ENCODE peak calls at places on chromosome 5, in nine cellular contexts. X, P, T, C, U, G, I, W and E are unnamed samples. For H3K36me3 and H3K27me3, the result is how much of the 10 kb centered on the place peaks cover.

GRCh38 chr5:92222449-92222848 is 839.3 kb upstream of the ARRDC3 start:
- DNase-seq in X (no peak), P (no peak), T (no peak), C (no peak), U (no peak), G (no peak), I (no peak), W (no peak), E (no peak)

GRCh38 chr5:11815916-11816315 is 88.3 kb downstream of the CTNND2 start:
- DNase-seq in X (no peak), P (no peak), T (no peak), C (no peak), U (no peak), G (no peak), I (no peak), W (no peak), E (no peak)

GRCh38 chr5:126359884-126360283 is 63.3 kb upstream of the GRAMD2B start:
- DNase-seq in X (no peak), P (no peak), T (no peak), C (no peak), U (no peak), G (no peak), I (no peak), W (no peak), E (no peak)

GRCh38 chr5:176446884-176447537 is 1.2 kb upstream of the FAF2 start:
- DNase-seq in X (no peak), P (no peak), T (no peak), C (no peak), U (no peak), G (no peak), I (no peak), W (no peak), E (peak)

GRCh38 chr5:91245871-91246270 is 137.2 kb downstream of the ARRDC3 start:
- DNase-seq in X (no peak), P (no peak), T (no peak), C (no peak), U (no peak), G (no peak), I (no peak), W (no peak), E (no peak)

GRCh38 chr5:26757941-26758340 is 280.4 kb downstream of the CDH9 start:
- DNase-seq in X (no peak), P (no peak), T (no peak), C (no peak), U (no peak), G (no peak), I (no peak), W (no peak), E (no peak)

GRCh38 chr5:165457854-165458481 is 1952.5 kb downstream of the MAT2B start:
- DNase-seq in X (peak), P (peak), T (no peak), C (no peak), U (no peak), G (no peak), I (no peak), W (no peak), E (peak)

GRCh38 chr5:143338658-143339366 is 64.7 kb downstream of the NR3C1 start:
- DNase-seq in X (no peak), P (peak), T (no peak), C (no peak), U (no peak), G (no peak), I (no peak), W (no peak), E (no peak)

GRCh38 chr5:93512799-93513198 is 68.2 kb downstream of the NR2F1-AS1 start:
- DNase-seq in X (no peak), P (peak), T (no peak), C (no peak), U (no peak), G (no peak), I (no peak), W (no peak), E (no peak)

GRCh38 chr5:113283558-113283957 is 151.2 kb downstream of the TSSK1B start:
- DNase-seq in X (no peak), P (no peak), T (no peak), C (no peak), U (no peak), G (no peak), I (no peak), W (no peak), E (no peak)

GRCh38 chr5:147578228-147579024 is 68.6 kb upstream of the DPYSL3 start:
- DNase-seq in X (peak), P (peak), T (no peak), C (no peak), U (no peak), G (no peak), I (no peak), W (peak), E (no peak)

GRCh38 chr5:34686762-34687268 is 30.7 kb downstream of the RAI14 start:
- DNase-seq in X (peak), P (peak), T (peak), C (no peak), U (peak), G (peak), I (peak), W (peak), E (no peak)

GRCh38 chr5:71384706-71385105 is 70.7 kb upstream of the BDP1 start:
- DNase-seq in X (no peak), P (no peak), T (no peak), C (no peak), U (no peak), G (no peak), I (no peak), W (no peak), E (no peak)

GRCh38 chr5:124661317-124662141 is 84.9 kb downstream of the ZNF608 start:
- DNase-seq in X (peak), P (peak), T (peak), C (no peak), U (peak), G (no peak), I (no peak), W (peak), E (no peak)

GRCh38 chr5:147482426-147483196 is 27.3 kb downstream of the DPYSL3 start:
- DNase-seq in X (no peak), P (peak), T (no peak), C (no peak), U (no peak), G (no peak), I (no peak), W (no peak), E (no peak)

GRCh38 chr5:96144289-96144688 is 182.6 kb upstream of the ELL2 start:
- DNase-seq in X (peak), P (no peak), T (peak), C (no peak), U (no peak), G (no peak), I (no peak), W (no peak), E (peak)

GRCh38 chr5:139271201-139272027 is 22.1 kb upstream of the MATR3 start:
- DNase-seq in X (peak), P (peak), T (no peak), C (no peak), U (no peak), G (no peak), I (no peak), W (peak), E (no peak)

GRCh38 chr5:73067213-73067612 is 53.2 kb upstream of the TMEM171 start:
- DNase-seq in X (no peak), P (peak), T (no peak), C (no peak), U (no peak), G (no peak), I (no peak), W (no peak), E (no peak)

GRCh38 chr5:133878236-133878555 is 90.2 kb downstream of the C5orf15 start:
- DNase-seq in X (no peak), P (no peak), T (no peak), C (no peak), U (no peak), G (no peak), I (no peak), W (no peak), E (no peak)

GRCh38 chr5:95808013-95808685 is 14.4 kb downstream of the GLRX start:
- DNase-seq in X (no peak), P (no peak), T (no peak), C (no peak), U (peak), G (no peak), I (no peak), W (no peak), E (no peak)

GRCh38 chr5:166980666-166981065 is 1310.8 kb upstream of the WWC1 start:
- DNase-seq in X (no peak), P (no peak), T (no peak), C (no peak), U (no peak), G (no peak), I (no peak), W (no peak), E (no peak)

GRCh38 chr5:72125931-72126620 is 18.8 kb downstream of the MAP1B start:
- DNase-seq in X (no peak), P (no peak), T (no peak), C (no peak), U (no peak), G (no peak), I (no peak), W (no peak), E (peak)

DNA sequence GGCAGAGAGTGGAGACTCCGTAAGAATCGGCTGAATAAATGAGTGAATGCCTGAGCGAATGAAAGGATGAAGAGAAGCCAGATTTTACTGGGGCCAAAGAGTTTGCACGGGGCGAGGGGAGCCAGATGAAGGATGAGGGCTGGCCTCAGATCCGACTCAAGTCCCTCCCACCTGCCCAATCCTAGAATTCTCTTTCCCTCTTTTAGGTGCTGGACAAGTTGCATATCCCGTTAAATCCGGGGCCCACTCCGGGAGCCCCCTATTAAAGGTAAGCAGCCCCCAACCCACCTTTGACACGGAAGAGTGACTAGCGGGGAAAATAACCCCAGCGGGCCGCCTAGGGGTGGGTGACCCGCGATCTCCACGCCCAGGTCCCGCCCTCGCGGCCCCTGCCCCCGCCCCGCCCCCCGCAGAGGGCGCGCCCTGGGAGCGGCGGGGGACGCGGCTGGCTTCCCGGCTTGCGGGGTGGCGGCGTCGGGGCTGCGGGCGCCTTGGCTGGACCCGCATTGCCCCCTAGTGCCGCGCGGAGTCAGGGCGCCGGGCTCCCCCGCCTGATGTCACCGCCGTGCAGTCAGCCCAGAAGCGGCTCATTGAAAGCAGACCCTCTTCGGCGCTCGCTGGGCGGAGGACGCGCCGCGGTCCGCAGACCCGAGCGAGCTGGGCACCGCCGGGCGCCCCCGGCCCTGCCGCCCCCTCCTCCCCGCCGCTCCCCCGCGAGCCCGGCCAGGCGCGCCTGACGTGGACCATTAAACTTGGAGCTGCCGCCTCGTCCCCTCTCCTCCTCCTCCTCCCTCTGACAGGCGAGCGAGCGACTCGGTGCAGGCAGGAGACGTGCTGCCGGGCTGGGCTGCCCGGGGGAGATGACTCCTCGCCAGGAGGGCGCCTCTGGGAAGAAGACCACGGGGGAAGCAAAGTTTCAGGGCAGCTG is at the start of gene ADRA1B:
- DNase-seq in X (peak), P (peak), T (peak), C (peak), U (peak), G (no peak), I (peak), W (peak), E (peak)
- H3K4me3 ChIP-seq in X (peak), P (peak), T (peak), C (peak), U (peak), G (peak), I (peak), W (peak), E (peak)

GRCh38 chr5:135271533-135272310 is 127.3 kb downstream of the MACROH2A1 start:
- DNase-seq in X (peak), P (peak), T (no peak), C (no peak), U (no peak), G (no peak), I (no peak), W (peak), E (no peak)

GRCh38 chr5:135279328-135279727 is 119.7 kb downstream of the MACROH2A1 start:
- DNase-seq in X (no peak), P (no peak), T (no peak), C (no peak), U (no peak), G (no peak), I (no peak), W (no peak), E (no peak)

GRCh38 chr5:135273212-135273611 is 125.8 kb downstream of the MACROH2A1 start:
- DNase-seq in X (no peak), P (no peak), T (no peak), C (no peak), U (no peak), G (no peak), I (no peak), W (no peak), E (no peak)

GRCh38 chr5:135272311-135272805 is 126.7 kb downstream of the MACROH2A1 start:
- DNase-seq in X (no peak), P (no peak), T (no peak), C (peak), U (no peak), G (no peak), I (no peak), W (no peak), E (no peak)

DNA sequence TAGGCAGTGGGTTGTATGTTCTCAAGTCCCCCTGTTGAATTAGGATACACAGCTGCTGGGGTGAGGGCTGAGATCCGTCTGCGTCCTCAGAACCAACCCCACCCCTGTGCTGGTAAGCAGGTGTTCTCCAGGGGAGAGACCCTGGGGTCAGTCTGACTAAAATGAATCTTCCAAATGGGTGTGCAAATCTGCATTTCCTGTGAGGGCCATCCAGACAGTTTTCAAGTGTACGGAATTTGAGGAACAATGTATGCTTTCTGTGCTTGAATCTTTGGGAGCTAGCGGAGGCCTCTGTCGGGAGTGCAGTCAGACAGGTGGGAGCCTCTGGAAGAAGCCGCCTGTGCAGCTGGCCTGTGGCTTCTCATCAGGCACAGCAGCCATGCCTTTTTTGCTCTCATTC is 122.9 kb downstream of the MACROH2A1 start:
- DNase-seq in X (no peak), P (no peak), T (no peak), C (no peak), U (no peak), G (no peak), I (no peak), W (no peak), E (no peak)
- H3K36me3 ChIP-seq in X (under half), P (under half), T (under half), C (under half), U (under half), G (under half), I (under half), W (under half), E (under half)

GRCh38 chr5:83472508-83473343 is 1.2 kb downstream of the VCAN start:
- DNase-seq in X (peak), P (peak), T (no peak), C (peak), U (peak), G (no peak), I (peak), W (no peak), E (peak)
- H3K27me3 ChIP-seq in X (under half), P (under half), T (half or more), C (under half), U (under half), G (under half), I (under half), W (under half), E (under half)

DNA sequence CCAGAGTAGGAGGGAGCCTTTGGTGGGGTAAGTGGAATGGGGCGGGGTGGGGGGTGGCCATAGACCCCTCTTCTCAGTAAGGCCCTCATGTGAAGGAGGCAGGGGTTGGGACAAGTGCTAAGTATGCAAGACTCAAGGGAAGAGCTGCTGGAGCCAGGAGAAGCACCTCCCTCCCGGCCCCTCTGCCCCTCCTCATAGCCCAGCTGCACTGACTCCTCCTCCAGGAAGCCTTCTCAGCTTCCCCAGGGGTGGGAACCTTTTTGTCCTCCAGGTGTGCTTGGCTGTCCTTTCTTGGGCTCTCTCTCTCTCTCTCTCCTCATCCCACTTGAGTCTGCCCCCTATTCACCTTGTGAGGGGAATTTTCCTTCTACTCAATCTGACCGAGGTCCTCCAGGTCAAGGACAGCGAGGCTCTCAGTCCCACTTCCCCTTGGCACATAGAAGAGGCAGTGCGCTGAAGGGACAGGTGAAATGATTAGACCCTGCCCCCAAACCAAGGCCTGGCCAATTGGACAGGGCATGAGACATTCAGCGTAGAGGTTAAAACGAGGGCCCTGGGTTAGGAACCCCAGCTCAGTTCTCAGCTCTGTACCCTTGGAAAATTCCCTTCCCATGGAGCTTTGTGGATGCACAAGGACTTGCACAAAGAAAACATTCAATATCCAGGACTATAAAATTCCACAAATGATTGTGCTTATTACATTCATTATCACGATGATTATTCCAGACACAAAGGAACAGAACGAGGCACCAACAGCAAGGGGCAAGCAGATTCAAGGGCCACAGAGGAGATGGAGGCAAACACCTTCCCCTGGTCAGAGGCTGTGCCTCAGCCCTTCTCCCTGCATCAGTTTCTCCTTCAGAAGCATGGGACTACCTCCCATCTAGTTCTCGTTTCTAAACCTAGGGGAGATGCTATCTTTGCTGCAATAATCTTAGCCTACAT is 45.6 kb upstream of the IL17B start:
- DNase-seq in X (no peak), P (peak), T (no peak), C (peak), U (no peak), G (no peak), I (no peak), W (no peak), E (peak)
- H3K4me3 ChIP-seq in X (no peak), P (no peak), T (no peak), C (no peak), U (no peak), G (no peak), I (no peak), W (peak), E (no peak)